ENCODE peak calls at places on chromosome 14, in five cellular contexts. One of them, this sample, is unnamed.

GRCh38 chr14:73786632-73786941 is 65.0 kb upstream of the PTGR2 start:
- DNase-seq in mesendoderm: peak; percentile 76
- DNase-seq in neuronal stem cell: no peak
- DNase-seq in IMR-90: peak; percentile 40
- DNase-seq in H9: peak; percentile 58
- DNase-seq in this sample: peak; percentile 60

GRCh38 chr14:96120941-96121340 is 81.8 kb downstream of the C14orf132 start:
- DNase-seq in H9: no peak
- DNase-seq in IMR-90: no peak
- DNase-seq in mesendoderm: no peak
- DNase-seq in neuronal stem cell: no peak
- DNase-seq in this sample: no peak

GRCh38 chr14:72104011-72104613 is 171.9 kb downstream of the RGS6 start:
- DNase-seq in H9: peak; percentile 60
- DNase-seq in mesendoderm: peak; percentile 46
- DNase-seq in IMR-90: no peak
- DNase-seq in neuronal stem cell: peak; percentile 15
- DNase-seq in this sample: no peak

GRCh38 chr14:71060274-71060673 is 153.0 kb downstream of the PCNX1 start:
- DNase-seq in IMR-90: no peak
- DNase-seq in H9: no peak
- DNase-seq in neuronal stem cell: no peak
- DNase-seq in mesendoderm: no peak
- DNase-seq in this sample: no peak

GRCh38 chr14:102344485-102344884 is 18.2 kb downstream of the CINP start:
- DNase-seq in mesendoderm: no peak
- DNase-seq in neuronal stem cell: no peak
- DNase-seq in H9: no peak
- DNase-seq in IMR-90: no peak
- DNase-seq in this sample: no peak

GRCh38 chr14:34098045-34098984 is 147.4 kb upstream of the EGLN3 start:
- DNase-seq in mesendoderm: peak; percentile 56
- DNase-seq in IMR-90: peak; percentile 29
- DNase-seq in H9: no peak
- DNase-seq in neuronal stem cell: no peak
- DNase-seq in this sample: peak; percentile 58

GRCh38 chr14:102029956-102030355 is 56.9 kb downstream of the HSP90AA1 start:
- DNase-seq in IMR-90: peak; percentile 90
- DNase-seq in neuronal stem cell: no peak
- DNase-seq in H9: no peak
- DNase-seq in mesendoderm: peak; percentile 40
- DNase-seq in this sample: peak; percentile 29

GRCh38 chr14:32075636-32076277 is 1.3 kb upstream of the ARHGAP5 start:
- DNase-seq in H9: no peak
- DNase-seq in mesendoderm: peak; percentile 29
- DNase-seq in neuronal stem cell: peak; percentile 20
- DNase-seq in IMR-90: peak; percentile 2
- DNase-seq in this sample: peak; percentile 50

GRCh38 chr14:83556746-83557460 is 1973.0 kb upstream of the FLRT2 start:
- DNase-seq in neuronal stem cell: no peak
- DNase-seq in mesendoderm: no peak
- DNase-seq in IMR-90: peak; percentile 91
- DNase-seq in H9: no peak
- DNase-seq in this sample: peak; percentile 76

GRCh38 chr14:31842905-31843304 is 234.2 kb upstream of the ARHGAP5 start:
- DNase-seq in mesendoderm: no peak
- DNase-seq in neuronal stem cell: no peak
- DNase-seq in IMR-90: no peak
- DNase-seq in H9: no peak
- DNase-seq in this sample: peak; percentile 9

DNA sequence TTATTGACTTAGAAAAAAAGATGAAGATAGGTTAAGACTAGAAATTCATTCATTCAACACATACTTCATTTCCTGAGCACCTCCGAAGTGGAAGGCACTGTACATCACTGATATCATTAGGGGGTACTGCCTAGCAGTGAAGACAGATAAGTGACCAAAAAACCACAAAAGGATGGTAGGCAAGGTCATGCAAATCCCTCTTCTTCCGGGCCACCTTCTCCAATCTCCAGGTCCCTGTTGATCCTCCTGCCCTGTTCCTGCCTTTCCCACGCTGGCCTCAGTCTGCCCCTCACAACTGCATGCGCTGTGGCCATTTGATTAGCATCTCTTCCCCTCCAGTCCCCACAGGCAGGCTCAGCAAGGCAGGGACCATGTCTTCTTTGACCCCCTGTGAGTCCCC is 60.8 kb downstream of the SETD3 start:
- DNase-seq in IMR-90: no peak
- DNase-seq in H9: no peak
- DNase-seq in neuronal stem cell: no peak
- DNase-seq in mesendoderm: no peak
- DNase-seq in this sample: no peak
- H2AK5ac ChIP-seq in IMR-90: no peak overlapping the region
- H2AK5ac ChIP-seq in H9: no peak overlapping the region
- H2AK5ac ChIP-seq in neuronal stem cell: no peak overlapping the region
- H2AK5ac ChIP-seq in mesendoderm: no peak overlapping the region
- H2AK5ac ChIP-seq in this sample: no peak overlapping the region

DNA sequence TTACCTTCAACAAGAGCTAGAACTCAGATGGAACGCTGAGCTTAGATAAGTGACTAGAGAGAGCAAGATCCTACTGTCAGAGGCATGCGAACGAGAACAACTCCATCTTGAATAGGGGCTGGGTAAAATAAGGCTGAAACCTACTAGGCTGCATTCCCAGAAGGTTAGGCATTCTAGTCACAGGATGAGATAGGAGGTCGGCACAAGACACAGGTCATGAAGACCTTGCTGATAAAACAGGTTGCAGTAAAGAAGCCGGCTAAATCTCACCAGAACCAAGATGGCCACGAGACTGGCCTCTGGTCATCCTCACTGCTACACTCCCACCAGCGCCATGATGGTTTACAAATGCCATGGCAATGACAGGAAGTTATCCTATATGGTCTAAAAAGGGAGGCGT is 59.6 kb upstream of the PLEKHG3 start:
- DNase-seq in IMR-90: no peak
- DNase-seq in neuronal stem cell: no peak
- DNase-seq in mesendoderm: peak; percentile 47
- DNase-seq in H9: no peak
- DNase-seq in this sample: no peak
- H3K79me1 ChIP-seq in IMR-90: no peaks in the 10 kb centered on the region
- H3K79me1 ChIP-seq in neuronal stem cell: no peaks in the 10 kb centered on the region
- H3K79me1 ChIP-seq in mesendoderm: no peaks in the 10 kb centered on the region
- H3K79me1 ChIP-seq in H9: no peaks in the 10 kb centered on the region
- H3K79me1 ChIP-seq in this sample: no peaks in the 10 kb centered on the region

GRCh38 chr14:91284146-91284790 is 39.8 kb upstream of the GPR68 start:
- DNase-seq in H9: no peak
- DNase-seq in IMR-90: peak; percentile 71
- DNase-seq in mesendoderm: peak; percentile 21
- DNase-seq in neuronal stem cell: no peak
- DNase-seq in this sample: peak; percentile 78
- H2AK5ac ChIP-seq in H9: no peak overlapping the region
- H2AK5ac ChIP-seq in IMR-90: peak overlapping the region; percentile 39
- H2AK5ac ChIP-seq in mesendoderm: no peak overlapping the region
- H2AK5ac ChIP-seq in neuronal stem cell: no peak overlapping the region
- H2AK5ac ChIP-seq in this sample: no peak overlapping the region

GRCh38 chr14:41488401-41488800 is 118.3 kb upstream of the LRFN5 start:
- DNase-seq in neuronal stem cell: no peak
- DNase-seq in mesendoderm: no peak
- DNase-seq in IMR-90: no peak
- DNase-seq in H9: no peak
- DNase-seq in this sample: no peak

GRCh38 chr14:41482861-41483260 is 123.8 kb upstream of the LRFN5 start:
- DNase-seq in mesendoderm: no peak
- DNase-seq in IMR-90: no peak
- DNase-seq in H9: no peak
- DNase-seq in neuronal stem cell: no peak
- DNase-seq in this sample: no peak
- H3K79me1 ChIP-seq in mesendoderm: no peaks in the 10 kb centered on the region
- H3K79me1 ChIP-seq in IMR-90: no peaks in the 10 kb centered on the region
- H3K79me1 ChIP-seq in H9: no peaks in the 10 kb centered on the region
- H3K79me1 ChIP-seq in neuronal stem cell: no peaks in the 10 kb centered on the region
- H3K79me1 ChIP-seq in this sample: no peaks in the 10 kb centered on the region

GRCh38 chr14:23582906-23583760 is 4.5 kb upstream of the JPH4 start:
- DNase-seq in IMR-90: no peak
- DNase-seq in mesendoderm: no peak
- DNase-seq in neuronal stem cell: no peak
- DNase-seq in H9: no peak
- DNase-seq in this sample: no peak
- H2AK5ac ChIP-seq in IMR-90: no peak overlapping the region
- H2AK5ac ChIP-seq in mesendoderm: no peak overlapping the region
- H2AK5ac ChIP-seq in neuronal stem cell: no peak overlapping the region
- H2AK5ac ChIP-seq in H9: no peak overlapping the region
- H2AK5ac ChIP-seq in this sample: no peak overlapping the region

GRCh38 chr14:105333020-105333490 is 18.5 kb downstream of the PACS2 start:
- DNase-seq in mesendoderm: no peak
- DNase-seq in neuronal stem cell: no peak
- DNase-seq in H9: no peak
- DNase-seq in IMR-90: no peak
- DNase-seq in this sample: no peak

GRCh38 chr14:105332352-105332874 is 17.9 kb downstream of the PACS2 start:
- DNase-seq in IMR-90: no peak
- DNase-seq in H9: no peak
- DNase-seq in neuronal stem cell: no peak
- DNase-seq in mesendoderm: no peak
- DNase-seq in this sample: no peak

GRCh38 chr14:105333613-105334364 is 19.2 kb downstream of the PACS2 start:
- DNase-seq in neuronal stem cell: no peak
- DNase-seq in IMR-90: no peak
- DNase-seq in H9: no peak
- DNase-seq in mesendoderm: no peak
- DNase-seq in this sample: no peak

GRCh38 chr14:105330491-105330895 is 15.9 kb downstream of the PACS2 start:
- DNase-seq in H9: no peak
- DNase-seq in neuronal stem cell: no peak
- DNase-seq in mesendoderm: no peak
- DNase-seq in IMR-90: peak; percentile 60
- DNase-seq in this sample: peak; percentile 35

GRCh38 chr14:105331575-105332351 is 17.2 kb downstream of the PACS2 start:
- DNase-seq in mesendoderm: no peak
- DNase-seq in IMR-90: no peak
- DNase-seq in H9: no peak
- DNase-seq in neuronal stem cell: no peak
- DNase-seq in this sample: no peak
- H3K79me1 ChIP-seq in mesendoderm: peaks cover 20% of the 10 kb centered on the region
- H3K79me1 ChIP-seq in IMR-90: peaks cover 61% of the 10 kb centered on the region
- H3K79me1 ChIP-seq in H9: peaks cover 8% of the 10 kb centered on the region
- H3K79me1 ChIP-seq in neuronal stem cell: peaks cover 4% of the 10 kb centered on the region
- H3K79me1 ChIP-seq in this sample: peaks cover 70% of the 10 kb centered on the region

GRCh38 chr14:94600148-94600545 is 12.0 kb upstream of the SERPINA3 start:
- DNase-seq in IMR-90: no peak
- DNase-seq in H9: no peak
- DNase-seq in neuronal stem cell: no peak
- DNase-seq in mesendoderm: no peak
- DNase-seq in this sample: no peak
- H2AK5ac ChIP-seq in IMR-90: peak overlapping the region; percentile 33
- H2AK5ac ChIP-seq in H9: no peak overlapping the region
- H2AK5ac ChIP-seq in neuronal stem cell: no peak overlapping the region
- H2AK5ac ChIP-seq in mesendoderm: no peak overlapping the region
- H2AK5ac ChIP-seq in this sample: peak overlapping the region; percentile 3

GRCh38 chr14:80798878-80799277 is 142.7 kb downstream of the CEP128 start:
- DNase-seq in H9: no peak
- DNase-seq in neuronal stem cell: no peak
- DNase-seq in mesendoderm: no peak
- DNase-seq in IMR-90: no peak
- DNase-seq in this sample: no peak
- H3K79me1 ChIP-seq in H9: no peaks in the 10 kb centered on the region
- H3K79me1 ChIP-seq in neuronal stem cell: no peaks in the 10 kb centered on the region
- H3K79me1 ChIP-seq in mesendoderm: no peaks in the 10 kb centered on the region
- H3K79me1 ChIP-seq in IMR-90: no peaks in the 10 kb centered on the region
- H3K79me1 ChIP-seq in this sample: no peaks in the 10 kb centered on the region

GRCh38 chr14:99481745-99482099 is 513 bp downstream of the CCNK start:
- DNase-seq in mesendoderm: peak; percentile 51
- DNase-seq in H9: no peak
- DNase-seq in IMR-90: peak; percentile 39
- DNase-seq in neuronal stem cell: no peak
- DNase-seq in this sample: peak; percentile 68
- H2AK5ac ChIP-seq in mesendoderm: no peak overlapping the region
- H2AK5ac ChIP-seq in H9: no peak overlapping the region
- H2AK5ac ChIP-seq in IMR-90: no peak overlapping the region
- H2AK5ac ChIP-seq in neuronal stem cell: no peak overlapping the region
- H2AK5ac ChIP-seq in this sample: no peak overlapping the region

This sample was measured in mesenchymal stem cell.